ENCODE peak calls at places on chromosome 1, in four cellular contexts. M is PC-3; V is H1; Z is CD8-positive, alpha-beta T cell. J is an unnamed sample.

GRCh38 chr1:155893389-155894142 is 17.6 kb downstream of the RIT1 start:
- DNase-seq in M (peak; percentile 97), V (no peak), Z (no peak), J (no peak)

GRCh38 chr1:40849801-40850592 is 12.2 kb downstream of the CITED4 start:
- DNase-seq in M (peak; percentile 78), V (peak; percentile 89), Z (peak; percentile 69), J (no peak)

GRCh38 chr1:234001817-234002216 is 97.3 kb downstream of the SLC35F3 start:
- DNase-seq in M (peak; percentile 69), V (no peak), Z (no peak), J (no peak)

GRCh38 chr1:161498646-161499045 is 6.6 kb upstream of the FCGR2A start:
- DNase-seq in M (no peak), V (no peak), Z (no peak), J (no peak)

GRCh38 chr1:247373721-247374141 is 42.1 kb upstream of the ZNF496 start:
- DNase-seq in M (no peak), V (peak; percentile 89), Z (peak; percentile 46), J (no peak)

GRCh38 chr1:234093741-234094140 is 189.3 kb downstream of the SLC35F3 start:
- DNase-seq in M (no peak), V (no peak), Z (no peak), J (no peak)

GRCh38 chr1:183635112-183635605 is 424 bp downstream of the ARPC5 start:
- DNase-seq in M (no peak), V (peak; percentile 64), Z (no peak), J (no peak)

GRCh38 chr1:61450454-61451213 is 274.3 kb downstream of the TM2D1 start:
- DNase-seq in M (peak; percentile 55), V (no peak), Z (no peak), J (no peak)

GRCh38 chr1:1437904-1438376 is 2.5 kb downstream of the VWA1 start:
- DNase-seq in M (no peak), V (no peak), Z (no peak), J (no peak)

GRCh38 chr1:24743404-24744211 is 1.6 kb upstream of the CLIC4 start:
- DNase-seq in M (no peak), V (no peak), Z (no peak), J (no peak)
- H3K4me3 ChIP-seq in M (no peak overlapping the region), V (no peak overlapping the region), Z (no peak overlapping the region), J (no peak overlapping the region)

GRCh38 chr1:12407050-12407961 is 177.5 kb downstream of the VPS13D start:
- DNase-seq in M (peak; percentile 90), V (no peak), Z (no peak), J (no peak)
- TF ChIP-seq CTCF in M (peak; percentile 78), V (no peak), Z (peak; percentile 41), J (no peak)

DNA sequence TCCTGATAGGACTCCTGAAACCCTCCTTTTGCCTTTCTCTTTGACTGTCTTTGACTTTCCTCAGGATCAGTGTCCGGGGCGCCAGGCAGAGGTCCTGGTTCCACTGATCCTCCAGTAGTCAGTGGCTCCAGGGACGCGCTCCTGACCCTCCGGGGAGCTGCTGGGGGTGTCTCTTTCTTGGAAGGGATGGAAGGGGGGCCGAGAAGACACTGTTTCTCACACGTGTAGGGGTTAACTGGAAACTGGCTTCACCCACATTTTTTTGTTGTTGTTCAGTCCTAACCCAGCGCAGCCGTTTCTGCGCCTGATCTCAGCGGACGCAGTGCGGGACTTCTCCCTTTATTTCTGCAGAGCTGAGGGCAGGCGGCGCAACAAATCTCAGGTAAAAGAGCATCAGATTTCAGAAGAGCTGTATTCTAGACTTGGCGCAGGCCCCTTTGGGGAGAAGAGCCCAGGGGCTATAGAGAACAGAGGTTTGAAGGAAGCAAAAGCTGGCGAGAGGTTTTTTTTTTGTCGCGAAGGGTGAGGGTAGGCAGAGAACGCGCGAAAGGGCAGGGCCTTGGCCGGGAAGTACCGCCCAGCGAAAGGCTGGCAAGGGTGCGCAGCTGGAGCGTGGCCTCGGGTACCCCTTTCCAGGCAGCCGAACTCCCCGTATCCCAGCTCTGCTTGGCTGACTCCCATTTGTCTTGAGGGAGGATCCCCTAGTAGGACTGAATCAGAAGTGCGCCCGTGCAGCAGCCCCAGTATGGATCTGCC is 4.3 kb upstream of the LHX9 start:
- DNase-seq in M (no peak), V (peak; percentile 63), Z (no peak), J (no peak)
- H3K4me3 ChIP-seq in M (no peak overlapping the region), V (peak overlapping the region; percentile 25), Z (no peak overlapping the region), J (no peak overlapping the region)

DNA sequence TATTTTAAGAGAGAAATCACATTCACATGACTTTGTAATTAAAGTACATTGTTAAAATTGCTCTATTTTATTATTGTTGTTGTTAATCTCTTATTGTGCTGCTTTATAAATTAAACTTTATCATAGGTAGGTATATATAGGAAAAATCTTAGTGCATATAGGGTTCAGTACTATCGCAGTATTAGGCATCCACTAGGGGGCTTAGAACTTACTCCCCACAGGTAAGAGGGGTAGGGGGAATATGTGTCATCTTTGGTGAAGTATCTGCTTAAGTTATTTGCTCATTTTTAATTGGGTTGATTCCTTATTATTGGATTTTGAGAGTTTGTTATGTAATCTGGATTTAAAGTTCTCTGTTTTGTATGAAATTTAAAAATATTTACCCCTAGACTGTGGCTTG is 385.2 kb downstream of the DUSP10 start:
- DNase-seq in M (peak; percentile 49), V (no peak), Z (no peak), J (no peak)
- TF ChIP-seq CTCF in M (peak; percentile 72), V (peak; percentile 42), Z (no peak), J (peak; percentile 30)

GRCh38 chr1:25810341-25811299 is 9.1 kb upstream of the MTFR1L start:
- DNase-seq in M (peak; percentile 62), V (peak; percentile 100), Z (peak; percentile 74), J (no peak)

GRCh38 chr1:25809929-25810328 is 9.8 kb upstream of the MTFR1L start:
- DNase-seq in M (no peak), V (no peak), Z (no peak), J (no peak)

GRCh38 chr1:25807480-25808390 is 7.7 kb downstream of the SELENON start:
- DNase-seq in M (no peak), V (no peak), Z (no peak), J (no peak)

GRCh38 chr1:25809283-25809926 is 9.4 kb downstream of the SELENON start:
- DNase-seq in M (no peak), V (no peak), Z (no peak), J (no peak)

GRCh38 chr1:25808481-25809244 is 8.7 kb downstream of the SELENON start:
- DNase-seq in M (no peak), V (no peak), Z (no peak), J (no peak)
- H3K4me3 ChIP-seq in M (no peak overlapping the region), V (no peak overlapping the region), Z (no peak overlapping the region), J (no peak overlapping the region)

J was measured in GM12864.